ENCODE peak calls at places on chromosome 14, in nine cellular contexts. F, M, L, U, R, X, B, Y and C are unnamed samples.

GRCh38 chr14:68285421-68286179 is 466.0 kb downstream of the RAD51B start:
- DNase-seq in L (no peak), F (no peak), Y (no peak), M (peak), R (no peak), X (no peak), U (peak), B (no peak), C (no peak)

GRCh38 chr14:21096438-21096837 is 2.0 kb downstream of the ZNF219 start:
- DNase-seq in X (no peak), U (no peak), R (no peak), B (no peak), F (no peak), Y (no peak), M (no peak), L (no peak), C (no peak)

GRCh38 chr14:104714681-104715080 is 9.3 kb upstream of the ADSS1 start:
- DNase-seq in M (no peak), R (no peak), X (no peak), U (no peak), Y (no peak), B (no peak), F (no peak), L (no peak), C (no peak)

GRCh38 chr14:59248170-59248569 is 59.7 kb downstream of the DAAM1 start:
- DNase-seq in B (no peak), X (no peak), F (no peak), L (no peak), U (no peak), M (no peak), Y (no peak), R (no peak), C (no peak)

GRCh38 chr14:37187294-37187693 is 10.4 kb upstream of the MIPOL1 start:
- DNase-seq in U (no peak), M (no peak), Y (no peak), R (no peak), X (no peak), B (no peak), F (no peak), L (no peak), C (no peak)

GRCh38 chr14:70567791-70568190 is 32.7 kb downstream of the MED6 start:
- DNase-seq in X (peak), L (peak), R (no peak), Y (peak), M (no peak), U (no peak), B (no peak), F (no peak), C (peak)

GRCh38 chr14:72961579-72962335 is 35.5 kb downstream of the DCAF4 start:
- DNase-seq in B (no peak), F (no peak), L (peak), U (no peak), M (no peak), Y (peak), X (peak), R (no peak), C (no peak)

GRCh38 chr14:71765505-71765904 is 166.7 kb upstream of the RGS6 start:
- DNase-seq in X (no peak), F (no peak), Y (no peak), B (no peak), M (no peak), U (no peak), L (no peak), R (no peak), C (no peak)

GRCh38 chr14:21748869-21749303 is 75.3 kb upstream of the OR4E1 start:
- DNase-seq in F (peak), R (peak), U (peak), Y (peak), X (peak), M (no peak), L (peak), B (no peak), C (no peak)

GRCh38 chr14:95946867-95947266 is 70.2 kb downstream of the TUNAR start:
- DNase-seq in M (no peak), F (no peak), B (no peak), U (no peak), X (no peak), L (no peak), R (no peak), Y (no peak), C (no peak)
- TF ChIP-seq CTCF in M (no peak), F (no peak), B (no peak), U (no peak), X (no peak), L (no peak), R (no peak), Y (no peak), C (no peak)

DNA sequence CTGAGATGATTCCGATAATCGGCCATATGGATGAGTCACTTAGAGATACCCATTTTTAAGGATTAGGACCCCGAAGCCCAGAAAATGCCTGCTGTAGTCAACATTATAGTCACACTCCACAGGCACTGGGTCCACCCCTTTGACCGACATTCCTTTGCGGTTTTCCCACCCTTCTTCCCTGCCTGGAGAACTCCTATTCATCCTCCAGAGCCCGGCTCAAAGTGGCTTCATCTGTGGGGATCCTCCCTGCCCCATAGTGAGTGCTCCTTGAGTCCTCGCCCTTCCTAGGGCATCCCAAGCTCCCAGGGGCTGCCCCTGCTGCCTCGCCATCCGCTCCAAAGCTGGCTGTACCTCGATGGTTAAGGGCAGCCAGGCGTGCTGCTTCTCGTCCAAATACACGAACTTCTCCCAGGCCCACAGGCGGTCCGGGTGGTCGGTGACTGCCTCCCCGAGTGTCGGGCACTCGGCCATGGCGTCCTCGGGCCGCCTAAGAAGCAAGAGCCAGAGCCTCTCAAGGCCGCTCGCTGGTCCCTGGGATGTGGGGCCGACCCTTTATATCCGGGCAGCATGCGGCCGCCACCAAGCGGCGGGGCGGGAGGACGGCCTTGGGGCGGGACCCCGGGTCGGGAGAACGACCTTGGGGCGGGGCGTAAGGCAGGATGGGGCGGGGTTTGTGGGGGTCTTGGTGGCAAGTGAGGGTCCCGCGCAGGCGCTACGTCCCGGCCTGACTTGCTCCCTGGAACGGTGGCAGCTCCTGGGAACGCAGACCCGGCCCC is at the start of gene TCL1A:
- DNase-seq in F (no peak), B (no peak), R (no peak), M (no peak), X (no peak), L (no peak), Y (no peak), U (no peak), C (no peak)
- TF ChIP-seq POLR2A in F (no peak), B (no peak), R (no peak), M (peak), X (no peak), L (no peak), Y (no peak), U (no peak), C (no peak)

GRCh38 chr14:52013984-52014600 is 24.7 kb downstream of the RTRAF start:
- DNase-seq in F (no peak), M (no peak), Y (no peak), L (peak), X (no peak), R (no peak), U (no peak), B (no peak), C (no peak)

GRCh38 chr14:52014601-52015267 is 25.4 kb downstream of the RTRAF start:
- DNase-seq in B (no peak), U (no peak), X (no peak), F (no peak), Y (no peak), M (no peak), L (no peak), R (no peak), C (no peak)

GRCh38 chr14:52010173-52010693 is 20.9 kb downstream of the RTRAF start:
- DNase-seq in R (no peak), L (no peak), M (no peak), F (no peak), X (no peak), Y (no peak), U (no peak), B (no peak), C (no peak)

GRCh38 chr14:52011557-52011956 is 22.2 kb downstream of the RTRAF start:
- DNase-seq in L (no peak), M (no peak), B (no peak), Y (no peak), F (no peak), X (no peak), R (no peak), U (no peak), C (no peak)

GRCh38 chr14:52012635-52013034 is 23.3 kb downstream of the RTRAF start:
- DNase-seq in U (no peak), X (no peak), M (no peak), L (no peak), R (peak), F (peak), B (no peak), Y (no peak), C (no peak)
- TF ChIP-seq CTCF in U (no peak), X (no peak), M (no peak), L (no peak), R (no peak), F (no peak), B (no peak), Y (no peak), C (peak)

DNA sequence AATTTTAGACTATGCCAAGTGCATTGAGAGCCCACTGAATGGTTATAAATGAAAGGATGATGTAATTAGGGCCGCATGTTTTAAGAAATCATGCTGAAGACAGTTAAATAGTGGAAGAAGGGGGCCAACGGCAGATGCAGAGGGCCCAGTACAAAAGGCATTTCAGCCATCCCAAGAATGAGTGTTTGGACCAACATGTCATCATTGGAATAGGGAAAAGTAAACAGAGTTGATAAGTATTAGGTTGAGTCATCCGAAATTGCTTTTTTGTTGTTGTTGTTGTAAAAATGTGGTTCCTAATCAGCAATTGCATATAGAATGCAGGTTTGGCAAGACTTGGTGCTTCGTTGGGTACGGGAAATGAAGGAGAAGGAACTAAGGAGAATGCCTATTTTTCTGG is 29.5 kb downstream of the BMP4 start:
- DNase-seq in R (no peak), M (no peak), X (peak), L (no peak), F (no peak), B (no peak), U (no peak), Y (no peak), C (no peak)
- TF ChIP-seq POLR2A in R (no peak), M (no peak), X (no peak), L (no peak), F (no peak), B (no peak), U (no peak), Y (no peak), C (no peak)

DNA sequence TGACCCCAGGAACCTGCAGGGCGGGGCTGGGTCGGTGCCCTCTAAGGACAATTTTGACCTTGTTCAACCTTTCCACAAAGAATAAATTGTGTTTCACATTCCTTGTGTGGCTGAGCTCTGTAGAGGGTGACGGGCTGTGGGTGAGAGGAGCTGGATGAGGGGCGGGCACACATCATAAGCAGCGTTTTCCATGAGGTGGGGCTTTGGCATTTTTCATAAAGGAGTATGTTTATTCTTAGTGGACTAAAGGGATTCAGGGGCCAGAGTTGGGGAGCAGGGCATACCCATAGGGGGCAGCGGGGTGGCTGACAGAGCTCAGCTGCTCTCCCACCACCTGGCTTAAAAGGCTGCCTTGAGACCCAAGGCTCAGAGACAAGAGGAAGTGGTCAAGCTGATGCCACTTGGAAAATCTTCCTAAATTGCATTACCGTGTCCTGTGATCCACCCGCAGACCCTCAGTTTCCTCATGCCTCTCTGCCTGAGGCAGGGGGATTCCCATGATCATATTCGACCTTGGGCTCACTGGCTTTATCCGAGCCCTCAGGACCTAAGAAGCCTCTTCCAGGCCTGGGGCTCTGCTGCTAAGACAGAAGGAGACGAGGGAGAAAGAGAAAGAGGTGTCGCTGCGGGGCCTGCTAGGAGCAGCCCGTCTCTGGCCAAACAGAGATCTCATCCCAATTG is 11.4 kb downstream of the MMP14 start:
- DNase-seq in Y (no peak), B (no peak), R (no peak), F (no peak), M (no peak), X (peak), L (no peak), U (no peak), C (peak)
- TF ChIP-seq CTCF in Y (peak), B (no peak), R (no peak), F (no peak), M (peak), X (peak), L (no peak), U (no peak), C (no peak)

GRCh38 chr14:50532502-50533313 is at the start of gene MAP4K5:
- DNase-seq in B (peak), M (peak), F (peak), U (peak), Y (peak), R (peak), X (peak), L (peak), C (peak)
- TF ChIP-seq POLR2A in B (peak), M (no peak), F (peak), U (peak), Y (peak), R (no peak), X (peak), L (peak), C (peak)

GRCh38 chr14:106831322-106831720 is 1304.9 kb downstream of the TMEM121 start:
- DNase-seq in L (peak), B (no peak), X (no peak), Y (no peak), U (peak), M (no peak), F (peak), R (peak), C (no peak)
- TF ChIP-seq CTCF in L (no peak), B (no peak), X (no peak), Y (peak), U (peak), M (peak), F (peak), R (peak), C (peak)

GRCh38 chr14:22796087-22796707 is 19.0 kb downstream of the SLC7A7 start:
- DNase-seq in F (no peak), R (no peak), Y (no peak), M (peak), L (no peak), X (no peak), U (no peak), B (no peak), C (no peak)
- TF ChIP-seq POLR2A in F (no peak), R (no peak), Y (no peak), M (peak), L (no peak), X (no peak), U (no peak), B (no peak), C (no peak)

GRCh38 chr14:99508896-99509629 is 27.9 kb downstream of the CCNK start:
- DNase-seq in L (no peak), F (peak), M (no peak), U (no peak), R (no peak), B (no peak), X (no peak), Y (no peak), C (peak)
- TF ChIP-seq CTCF in L (no peak), F (no peak), M (no peak), U (no peak), R (no peak), B (no peak), X (no peak), Y (no peak), C (no peak)

GRCh38 chr14:34129927-34130552 is 179.2 kb upstream of the EGLN3 start:
- DNase-seq in M (no peak), B (no peak), X (no peak), Y (no peak), F (no peak), L (no peak), R (no peak), U (no peak), C (no peak)
- TF ChIP-seq POLR2A in M (no peak), B (no peak), X (no peak), Y (no peak), F (no peak), L (no peak), R (no peak), U (no peak), C (no peak)